ENCODE peak calls at places on chromosomes 16 and 17, in five cellular contexts. E is Panc1, T is aorta, F is uterus, A is left lung. G is an unnamed sample.

GRCh38 chr17:55067697-55068439 is 99.3 kb downstream of the STXBP4 start:
- DNase-seq in E (no peak), T (no peak), A (no peak), F (no peak), G (no peak)

GRCh38 chr17:77834170-77835115 is 124.1 kb upstream of the TNRC6C start:
- DNase-seq in E (no peak), F (peak; percentile 71), A (peak; percentile 85), T (peak; percentile 90), G (peak; percentile 62)

GRCh38 chr17:10192963-10193362 is 5.4 kb downstream of the GAS7 start:
- DNase-seq in E (no peak), T (no peak), F (peak; percentile 43), A (no peak), G (no peak)

GRCh38 chr16:16095646-16096045 is 127.6 kb downstream of the ABCC6 start:
- DNase-seq in E (no peak), F (no peak), A (no peak), T (no peak), G (no peak)

GRCh38 chr16:80417706-80418105 is 123.1 kb upstream of the DYNLRB2 start:
- DNase-seq in A (no peak), E (no peak), T (no peak), F (no peak), G (no peak)

GRCh38 chr17:27466748-27467375 is 10.6 kb downstream of the KSR1 start:
- DNase-seq in E (no peak), A (peak; percentile 85), T (no peak), F (no peak), G (no peak)

GRCh38 chr16:56841233-56841632 is 23.8 kb upstream of the SLC12A3 start:
- DNase-seq in T (no peak), E (no peak), A (no peak), F (no peak), G (no peak)

GRCh38 chr16:18811925-18812324 is 10.6 kb upstream of the ARL6IP1 start:
- DNase-seq in F (no peak), E (no peak), A (no peak), T (no peak), G (no peak)

GRCh38 chr17:36529121-36529520 is 5.5 kb downstream of the MYO19 start:
- DNase-seq in E (no peak), F (no peak), A (no peak), T (no peak), G (no peak)

GRCh38 chr17:36728030-36728991 is 126.9 kb downstream of the MRM1 start:
- DNase-seq in E (no peak), A (no peak), T (no peak), F (no peak), G (no peak)

GRCh38 chr16:17404903-17405691 is 65.7 kb downstream of the XYLT1 start:
- DNase-seq in F (peak; percentile 65), A (peak; percentile 61), E (no peak), T (peak; percentile 90), G (no peak)

GRCh38 chr17:6554871-6555330 is 1.5 kb downstream of the PITPNM3 start:
- DNase-seq in T (no peak), E (no peak), F (no peak), A (peak; percentile 68), G (no peak)

GRCh38 chr17:62692721-62693431 is 65.4 kb downstream of the MRC2 start:
- DNase-seq in A (peak; percentile 65), E (no peak), T (no peak), F (no peak), G (no peak)

GRCh38 chr16:80319181-80319580 is 221.6 kb upstream of the DYNLRB2 start:
- DNase-seq in T (no peak), A (no peak), E (no peak), F (no peak), G (no peak)

GRCh38 chr17:76540381-76541300 is 797 bp downstream of the PRCD start:
- DNase-seq in E (no peak), F (peak; percentile 96), T (peak; percentile 95), A (peak; percentile 93), G (peak; percentile 93)

GRCh38 chr17:7261377-7262191 is 694 bp downstream of the CLDN7 start:
- DNase-seq in E (no peak), T (no peak), F (no peak), A (peak; percentile 82), G (no peak)

GRCh38 chr17:81821603-81822311 is 11.3 kb downstream of the MCRIP1 start:
- DNase-seq in F (peak; percentile 58), E (no peak), T (peak; percentile 88), A (peak; percentile 92), G (peak; percentile 40)

GRCh38 chr16:20166531-20167235 is 93.0 kb upstream of the GPR139 start:
- DNase-seq in F (no peak), A (no peak), T (no peak), E (no peak), G (no peak)

GRCh38 chr16:20167323-20167722 is 93.6 kb upstream of the GPR139 start:
- DNase-seq in A (no peak), T (no peak), E (no peak), F (no peak), G (no peak)
- H3K27me3 ChIP-seq in A (no peaks in the 10 kb centered on the region), T (no peaks in the 10 kb centered on the region), E (peaks cover 38% of the 10 kb centered on the region), F (no peaks in the 10 kb centered on the region), G (peaks cover 59% of the 10 kb centered on the region)

GRCh38 chr16:84366208-84366607 is 2.1 kb upstream of the ATP2C2 start:
- DNase-seq in E (no peak), F (no peak), A (no peak), T (no peak), G (no peak)
- H3K27me3 ChIP-seq in E (peaks cover 7% of the 10 kb centered on the region), F (no peaks in the 10 kb centered on the region), A (peaks cover 20% of the 10 kb centered on the region), T (no peaks in the 10 kb centered on the region), G (no peaks in the 10 kb centered on the region)

GRCh38 chr17:29693751-29694150 is 71.0 kb upstream of the CORO6 start:
- DNase-seq in T (no peak), A (no peak), E (no peak), F (no peak), G (no peak)
- H3K27me3 ChIP-seq in T (no peaks in the 10 kb centered on the region), A (no peaks in the 10 kb centered on the region), E (no peaks in the 10 kb centered on the region), F (no peaks in the 10 kb centered on the region), G (no peaks in the 10 kb centered on the region)

GRCh38 chr17:2051388-2052237 is 3.3 kb upstream of the HIC1 start:
- DNase-seq in E (no peak), F (no peak), T (peak; percentile 57), A (peak; percentile 79), G (no peak)
- H3K27me3 ChIP-seq in E (no peaks in the 10 kb centered on the region), F (no peaks in the 10 kb centered on the region), T (no peaks in the 10 kb centered on the region), A (peaks cover 5% of the 10 kb centered on the region), G (no peaks in the 10 kb centered on the region)

GRCh38 chr16:86598607-86599318 is 20.4 kb downstream of the FOXL1 start:
- DNase-seq in A (no peak), T (no peak), F (no peak), E (no peak), G (no peak)
- H3K27me3 ChIP-seq in A (peaks cover 1% of the 10 kb centered on the region), T (no peaks in the 10 kb centered on the region), F (no peaks in the 10 kb centered on the region), E (no peaks in the 10 kb centered on the region), G (peaks cover 29% of the 10 kb centered on the region)

GRCh38 chr16:88303890-88304819 is 78.6 kb upstream of the ZNF469 start:
- DNase-seq in T (peak; percentile 81), E (no peak), F (peak; percentile 71), A (peak; percentile 73), G (no peak)

GRCh38 chr16:88306860-88307545 is 75.8 kb upstream of the ZNF469 start:
- DNase-seq in E (no peak), T (no peak), A (no peak), F (peak; percentile 53), G (no peak)

GRCh38 chr16:88306411-88306810 is 76.3 kb upstream of the ZNF469 start:
- DNase-seq in F (no peak), A (peak; percentile 43), T (no peak), E (no peak), G (no peak)

GRCh38 chr16:88303405-88303804 is 79.4 kb upstream of the ZNF469 start:
- DNase-seq in T (no peak), E (no peak), A (peak; percentile 40), F (no peak), G (no peak)

DNA sequence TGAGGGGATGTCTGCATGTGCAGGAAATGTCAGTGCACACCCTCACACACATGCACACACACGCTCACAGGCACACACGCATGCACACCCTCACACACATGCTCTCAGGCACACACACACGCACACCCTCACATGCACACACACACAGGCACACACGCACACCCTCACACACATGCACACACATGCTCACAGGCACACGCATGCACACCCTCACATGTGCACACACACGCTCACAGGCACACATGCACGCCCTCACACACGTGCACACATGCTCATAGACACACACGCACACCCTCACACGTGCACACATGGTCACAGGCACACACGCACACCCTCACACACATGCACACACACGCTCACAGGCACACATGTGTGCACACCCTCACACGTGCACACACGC is 77.6 kb upstream of the ZNF469 start:
- DNase-seq in A (peak; percentile 27), T (no peak), F (no peak), E (no peak), G (no peak)
- H3K27me3 ChIP-seq in A (no peaks in the 10 kb centered on the region), T (no peaks in the 10 kb centered on the region), F (no peaks in the 10 kb centered on the region), E (no peaks in the 10 kb centered on the region), G (no peaks in the 10 kb centered on the region)

DNA sequence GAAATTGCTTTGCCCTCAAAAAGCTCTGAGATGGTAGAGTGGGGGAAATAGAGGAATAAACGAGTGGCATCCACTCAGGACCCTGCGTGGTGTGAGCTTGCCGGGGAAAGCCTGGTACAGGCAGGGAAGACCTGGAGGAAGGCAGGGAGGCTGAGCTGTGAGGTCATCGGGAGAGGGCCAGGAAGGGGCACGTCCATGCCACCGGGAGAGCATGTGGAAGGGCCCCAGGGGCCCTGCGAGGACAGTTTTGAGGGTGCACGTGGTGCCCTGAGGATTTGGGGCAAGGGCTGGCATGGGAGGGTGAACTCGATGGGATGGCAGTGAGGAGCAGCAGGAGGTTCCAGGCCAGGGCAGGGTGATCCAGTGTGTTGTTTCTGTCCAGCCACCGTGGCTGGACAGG is 56.3 kb upstream of the CBFA2T3 start:
- DNase-seq in T (peak; percentile 19), F (no peak), E (no peak), A (peak; percentile 54), G (no peak)
- H3K27me3 ChIP-seq in T (no peaks in the 10 kb centered on the region), F (no peaks in the 10 kb centered on the region), E (no peaks in the 10 kb centered on the region), A (peaks cover 6% of the 10 kb centered on the region), G (peaks cover 40% of the 10 kb centered on the region)

DNA sequence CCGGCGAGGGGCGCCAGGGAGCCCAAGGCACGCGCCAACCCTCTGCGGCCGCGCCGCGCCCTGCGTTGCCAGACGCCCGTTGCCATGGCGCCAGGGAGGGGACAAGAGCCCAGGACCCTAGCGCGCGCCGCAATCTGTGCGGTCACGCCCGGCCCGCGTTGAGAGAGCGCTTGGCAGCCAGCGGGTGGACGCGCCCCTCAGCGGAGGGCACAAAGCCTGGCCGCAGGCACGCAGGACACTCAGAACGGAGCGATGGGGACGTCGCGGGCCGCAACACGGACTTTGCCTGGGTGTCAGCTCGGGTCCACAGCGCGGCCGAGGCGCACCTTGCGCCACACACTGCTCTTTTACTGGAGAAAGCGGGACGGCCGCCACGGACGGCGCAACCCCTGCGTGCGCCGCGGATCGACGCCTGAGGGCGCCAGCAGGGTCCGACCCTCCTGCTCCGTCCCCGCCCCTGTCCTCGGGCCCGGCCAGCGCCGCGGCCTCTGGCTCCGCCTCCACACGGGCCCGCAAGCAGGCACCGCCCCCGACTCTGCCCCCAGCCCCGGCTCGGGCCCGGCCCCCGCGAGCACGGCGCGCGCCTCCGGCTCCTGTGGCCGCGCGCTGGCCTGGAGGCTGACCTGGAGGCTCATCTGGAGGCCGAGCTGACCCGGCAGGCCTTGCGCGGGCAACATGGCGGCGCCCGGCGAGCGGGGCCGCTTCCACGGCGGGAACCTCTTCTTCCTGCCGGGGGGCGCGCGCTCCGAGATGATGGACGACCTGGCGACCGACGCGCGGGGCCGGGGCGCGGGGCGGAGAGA is at the start of gene GFER:
- DNase-seq in T (peak; percentile 95), A (peak; percentile 97), E (no peak), F (peak; percentile 84), G (peak; percentile 85)
- H3K27me3 ChIP-seq in T (no peaks in the 10 kb centered on the region), A (peaks cover 30% of the 10 kb centered on the region), E (no peaks in the 10 kb centered on the region), F (no peaks in the 10 kb centered on the region), G (no peaks in the 10 kb centered on the region)

G was measured in HCT116.